ENCODE peak calls at places on chromosomes 13 and 19, in nine cellular contexts. One of them, this sample, is unnamed.

GRCh38 chr19:41548954-41549688 is 26.8 kb upstream of the CEACAM21 start:
- DNase-seq in GM12892: no peak
- DNase-seq in GM12891: no peak
- DNase-seq in GM23338: peak; percentile 55
- DNase-seq in transverse colon: peak; percentile 71
- DNase-seq in spleen: no peak
- DNase-seq in GM12878: no peak
- DNase-seq in suprapubic skin: no peak
- DNase-seq in SK-N-SH: no peak
- DNase-seq in this sample: no peak

GRCh38 chr19:48513289-48514122 is 1.9 kb upstream of the LMTK3 start:
- DNase-seq in spleen: peak; percentile 91
- DNase-seq in suprapubic skin: no peak
- DNase-seq in GM12892: peak; percentile 80
- DNase-seq in GM12891: peak; percentile 84
- DNase-seq in transverse colon: peak; percentile 75
- DNase-seq in GM23338: peak; percentile 98
- DNase-seq in SK-N-SH: peak; percentile 86
- DNase-seq in GM12878: no peak
- DNase-seq in this sample: peak; percentile 88

GRCh38 chr19:3360494-3361383 is 5.6 kb upstream of the NFIC start:
- DNase-seq in GM12878: no peak
- DNase-seq in GM12891: peak; percentile 79
- DNase-seq in spleen: peak; percentile 93
- DNase-seq in GM12892: peak; percentile 83
- DNase-seq in SK-N-SH: peak; percentile 83
- DNase-seq in transverse colon: peak; percentile 74
- DNase-seq in GM23338: peak; percentile 57
- DNase-seq in suprapubic skin: peak; percentile 88
- DNase-seq in this sample: peak; percentile 75

GRCh38 chr13:25114220-25114619 is 18.3 kb downstream of the PABPC3 start:
- DNase-seq in GM12892: peak; percentile 37
- DNase-seq in SK-N-SH: peak; percentile 71
- DNase-seq in transverse colon: peak; percentile 60
- DNase-seq in spleen: no peak
- DNase-seq in GM23338: peak; percentile 82
- DNase-seq in suprapubic skin: no peak
- DNase-seq in GM12891: peak; percentile 43
- DNase-seq in GM12878: peak; percentile 56
- DNase-seq in this sample: peak; percentile 44

GRCh38 chr19:18809149-18809978 is 18.3 kb upstream of the COMP start:
- DNase-seq in GM12891: no peak
- DNase-seq in spleen: no peak
- DNase-seq in suprapubic skin: peak; percentile 88
- DNase-seq in GM23338: no peak
- DNase-seq in SK-N-SH: no peak
- DNase-seq in transverse colon: peak; percentile 36
- DNase-seq in GM12878: no peak
- DNase-seq in GM12892: no peak
- DNase-seq in this sample: peak; percentile 80

GRCh38 chr13:110285991-110286923 is 20.7 kb downstream of the COL4A1 start:
- DNase-seq in GM12892: no peak
- DNase-seq in GM12878: no peak
- DNase-seq in suprapubic skin: no peak
- DNase-seq in spleen: no peak
- DNase-seq in GM23338: no peak
- DNase-seq in transverse colon: no peak
- DNase-seq in GM12891: no peak
- DNase-seq in SK-N-SH: no peak
- DNase-seq in this sample: no peak

GRCh38 chr13:59533561-59534337 is 630.0 kb downstream of the DIAPH3 start:
- DNase-seq in transverse colon: no peak
- DNase-seq in spleen: no peak
- DNase-seq in GM12891: no peak
- DNase-seq in SK-N-SH: no peak
- DNase-seq in GM23338: no peak
- DNase-seq in GM12878: no peak
- DNase-seq in GM12892: no peak
- DNase-seq in suprapubic skin: no peak
- DNase-seq in this sample: no peak

GRCh38 chr19:49555600-49556411 is 24.6 kb downstream of the NOSIP start:
- DNase-seq in GM12891: no peak
- DNase-seq in GM12878: no peak
- DNase-seq in transverse colon: peak; percentile 84
- DNase-seq in GM23338: peak; percentile 98
- DNase-seq in suprapubic skin: no peak
- DNase-seq in GM12892: no peak
- DNase-seq in spleen: peak; percentile 84
- DNase-seq in SK-N-SH: peak; percentile 95
- DNase-seq in this sample: peak; percentile 88

GRCh38 chr13:103517066-103517767 is 451.0 kb upstream of the SLC10A2 start:
- DNase-seq in GM12878: peak; percentile 57
- DNase-seq in SK-N-SH: no peak
- DNase-seq in GM12892: no peak
- DNase-seq in GM12891: no peak
- DNase-seq in suprapubic skin: no peak
- DNase-seq in transverse colon: no peak
- DNase-seq in GM23338: no peak
- DNase-seq in spleen: no peak
- DNase-seq in this sample: no peak

GRCh38 chr19:10136936-10137335 is 17.2 kb upstream of the EIF3G start:
- DNase-seq in transverse colon: no peak
- DNase-seq in GM12878: no peak
- DNase-seq in spleen: no peak
- DNase-seq in GM12892: no peak
- DNase-seq in suprapubic skin: no peak
- DNase-seq in GM23338: no peak
- DNase-seq in GM12891: no peak
- DNase-seq in SK-N-SH: no peak
- DNase-seq in this sample: no peak

GRCh38 chr19:10139952-10140351 is 20.3 kb upstream of the EIF3G start:
- DNase-seq in GM12878: no peak
- DNase-seq in suprapubic skin: no peak
- DNase-seq in spleen: no peak
- DNase-seq in GM12892: no peak
- DNase-seq in SK-N-SH: no peak
- DNase-seq in GM12891: no peak
- DNase-seq in GM23338: no peak
- DNase-seq in transverse colon: no peak
- DNase-seq in this sample: no peak

GRCh38 chr19:10137751-10138682 is 18.3 kb upstream of the EIF3G start:
- DNase-seq in transverse colon: no peak
- DNase-seq in GM12878: no peak
- DNase-seq in spleen: no peak
- DNase-seq in GM12891: no peak
- DNase-seq in suprapubic skin: no peak
- DNase-seq in GM12892: no peak
- DNase-seq in GM23338: no peak
- DNase-seq in SK-N-SH: peak; percentile 81
- DNase-seq in this sample: peak; percentile 61

GRCh38 chr19:10141479-10141878 is 21.8 kb upstream of the EIF3G start:
- DNase-seq in GM12892: no peak
- DNase-seq in transverse colon: no peak
- DNase-seq in spleen: no peak
- DNase-seq in GM12891: no peak
- DNase-seq in GM23338: no peak
- DNase-seq in GM12878: no peak
- DNase-seq in suprapubic skin: no peak
- DNase-seq in SK-N-SH: no peak
- DNase-seq in this sample: peak; percentile 55

DNA sequence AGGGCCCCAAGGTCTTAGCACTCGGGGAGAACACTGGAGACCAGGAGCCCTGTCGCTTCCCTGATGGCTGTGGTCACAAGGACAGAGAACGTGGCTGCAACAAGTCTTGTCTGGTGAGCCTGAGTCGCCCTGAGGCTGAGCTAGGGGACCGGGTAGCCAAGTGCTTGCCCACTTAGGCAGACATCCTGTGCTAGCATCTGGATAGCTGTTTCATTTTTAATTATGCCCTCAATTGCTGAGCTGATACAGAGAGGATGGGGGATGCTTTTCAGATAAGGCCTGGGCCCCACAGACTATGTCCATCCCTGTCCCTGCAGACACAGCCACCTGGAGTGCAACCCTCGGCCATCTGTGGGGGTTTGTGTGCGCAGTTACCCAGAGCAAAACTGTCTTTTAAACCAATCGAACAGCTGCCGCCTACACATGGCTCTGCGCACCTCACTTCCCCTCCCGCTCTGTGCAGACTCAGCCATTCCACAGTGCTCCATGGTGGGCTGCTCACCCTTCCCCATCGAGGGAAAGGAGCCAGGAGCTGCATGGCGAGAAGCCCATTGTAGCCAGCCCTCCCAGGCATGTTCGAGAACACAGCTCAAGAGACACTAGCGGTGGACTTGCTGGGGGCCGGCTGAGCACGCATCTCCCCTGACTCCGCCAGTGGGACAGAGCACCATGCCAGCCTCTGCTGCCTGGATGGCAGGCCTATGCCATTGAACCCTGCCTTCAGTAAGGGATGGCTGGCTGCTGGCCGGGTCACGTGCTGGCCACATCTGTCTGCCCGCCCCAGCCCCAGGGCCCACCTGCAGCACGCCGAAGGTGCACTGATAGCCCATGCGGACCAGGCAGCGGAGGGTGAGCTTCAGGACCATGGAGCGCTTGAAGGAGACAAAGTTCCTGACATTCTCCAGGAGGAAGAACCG is 19.4 kb upstream of the EIF3G start:
- DNase-seq in SK-N-SH: peak; percentile 92
- DNase-seq in GM12891: no peak
- DNase-seq in GM23338: no peak
- DNase-seq in spleen: no peak
- DNase-seq in suprapubic skin: no peak
- DNase-seq in GM12892: no peak
- DNase-seq in transverse colon: no peak
- DNase-seq in GM12878: no peak
- DNase-seq in this sample: no peak
- TF ChIP-seq POLR2AphosphoS5 in SK-N-SH: no peak
- TF ChIP-seq POLR2AphosphoS5 in GM12891: no peak
- TF ChIP-seq POLR2AphosphoS5 in GM23338: no peak
- TF ChIP-seq POLR2AphosphoS5 in spleen: no peak
- TF ChIP-seq POLR2AphosphoS5 in suprapubic skin: no peak
- TF ChIP-seq POLR2AphosphoS5 in GM12892: no peak
- TF ChIP-seq POLR2AphosphoS5 in transverse colon: no peak
- TF ChIP-seq POLR2AphosphoS5 in GM12878: no peak
- TF ChIP-seq POLR2AphosphoS5 in this sample: no peak

GRCh38 chr19:22901431-22902130 is 69.5 kb downstream of the ZNF723 start:
- DNase-seq in GM12892: no peak
- DNase-seq in transverse colon: no peak
- DNase-seq in suprapubic skin: no peak
- DNase-seq in GM12878: no peak
- DNase-seq in SK-N-SH: peak; percentile 1
- DNase-seq in GM12891: no peak
- DNase-seq in GM23338: no peak
- DNase-seq in spleen: no peak
- DNase-seq in this sample: peak; percentile 66
- TF ChIP-seq POLR2AphosphoS5 in GM12892: no peak
- TF ChIP-seq POLR2AphosphoS5 in transverse colon: no peak
- TF ChIP-seq POLR2AphosphoS5 in suprapubic skin: no peak
- TF ChIP-seq POLR2AphosphoS5 in GM12878: no peak
- TF ChIP-seq POLR2AphosphoS5 in SK-N-SH: no peak
- TF ChIP-seq POLR2AphosphoS5 in GM12891: no peak
- TF ChIP-seq POLR2AphosphoS5 in GM23338: no peak
- TF ChIP-seq POLR2AphosphoS5 in spleen: no peak
- TF ChIP-seq POLR2AphosphoS5 in this sample: no peak

DNA sequence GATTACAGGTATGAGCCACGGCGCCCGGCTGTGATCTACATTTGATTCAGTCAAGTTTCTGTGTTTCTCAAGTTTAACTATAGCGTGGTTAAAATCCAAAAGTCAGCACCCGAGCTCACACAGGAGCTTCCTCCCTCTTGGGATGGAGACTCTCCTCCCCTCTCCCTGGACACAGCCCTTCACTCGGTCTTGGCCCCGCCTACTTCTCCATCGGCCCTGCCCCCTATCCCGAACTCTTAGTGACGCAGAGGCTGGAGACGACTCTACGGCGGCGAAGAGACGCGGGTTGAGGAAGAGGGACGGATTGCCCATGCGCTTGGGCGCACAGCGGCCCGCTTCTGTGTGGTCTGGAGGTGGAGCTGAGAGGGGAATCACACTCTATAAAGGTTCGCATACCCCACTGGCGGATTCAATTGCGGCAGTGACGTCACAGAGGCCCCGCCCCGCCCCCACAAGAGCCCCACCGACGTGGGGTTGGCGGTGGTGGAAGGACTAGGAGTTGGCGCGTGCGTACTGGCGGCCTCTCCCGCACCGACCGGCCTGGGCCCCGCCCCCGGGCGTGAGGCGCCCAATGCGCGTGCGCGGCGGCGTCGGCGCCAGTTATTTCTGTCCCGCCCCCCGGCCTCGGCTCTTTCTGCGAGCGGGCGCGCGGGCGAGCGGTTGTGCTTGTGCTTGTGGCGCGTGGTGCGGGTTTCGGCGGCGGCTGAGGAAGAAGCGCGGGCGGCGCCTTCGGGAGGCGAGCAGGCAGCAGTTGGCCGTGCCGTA is at the start of gene TRIM28:
- DNase-seq in GM23338: peak; percentile 98
- DNase-seq in spleen: peak; percentile 100
- DNase-seq in GM12878: peak; percentile 96
- DNase-seq in GM12891: peak; percentile 99
- DNase-seq in GM12892: peak; percentile 100
- DNase-seq in transverse colon: peak; percentile 99
- DNase-seq in SK-N-SH: peak; percentile 100
- DNase-seq in suprapubic skin: peak; percentile 99
- DNase-seq in this sample: peak; percentile 100
- TF ChIP-seq POLR2AphosphoS5 in GM23338: peak; percentile 93
- TF ChIP-seq POLR2AphosphoS5 in spleen: peak; percentile 100
- TF ChIP-seq POLR2AphosphoS5 in GM12878: peak; percentile 93
- TF ChIP-seq POLR2AphosphoS5 in GM12891: peak; percentile 95
- TF ChIP-seq POLR2AphosphoS5 in GM12892: peak; percentile 97
- TF ChIP-seq POLR2AphosphoS5 in transverse colon: peak; percentile 99
- TF ChIP-seq POLR2AphosphoS5 in SK-N-SH: peak; percentile 97
- TF ChIP-seq POLR2AphosphoS5 in suprapubic skin: peak; percentile 77
- TF ChIP-seq POLR2AphosphoS5 in this sample: peak; percentile 96

DNA sequence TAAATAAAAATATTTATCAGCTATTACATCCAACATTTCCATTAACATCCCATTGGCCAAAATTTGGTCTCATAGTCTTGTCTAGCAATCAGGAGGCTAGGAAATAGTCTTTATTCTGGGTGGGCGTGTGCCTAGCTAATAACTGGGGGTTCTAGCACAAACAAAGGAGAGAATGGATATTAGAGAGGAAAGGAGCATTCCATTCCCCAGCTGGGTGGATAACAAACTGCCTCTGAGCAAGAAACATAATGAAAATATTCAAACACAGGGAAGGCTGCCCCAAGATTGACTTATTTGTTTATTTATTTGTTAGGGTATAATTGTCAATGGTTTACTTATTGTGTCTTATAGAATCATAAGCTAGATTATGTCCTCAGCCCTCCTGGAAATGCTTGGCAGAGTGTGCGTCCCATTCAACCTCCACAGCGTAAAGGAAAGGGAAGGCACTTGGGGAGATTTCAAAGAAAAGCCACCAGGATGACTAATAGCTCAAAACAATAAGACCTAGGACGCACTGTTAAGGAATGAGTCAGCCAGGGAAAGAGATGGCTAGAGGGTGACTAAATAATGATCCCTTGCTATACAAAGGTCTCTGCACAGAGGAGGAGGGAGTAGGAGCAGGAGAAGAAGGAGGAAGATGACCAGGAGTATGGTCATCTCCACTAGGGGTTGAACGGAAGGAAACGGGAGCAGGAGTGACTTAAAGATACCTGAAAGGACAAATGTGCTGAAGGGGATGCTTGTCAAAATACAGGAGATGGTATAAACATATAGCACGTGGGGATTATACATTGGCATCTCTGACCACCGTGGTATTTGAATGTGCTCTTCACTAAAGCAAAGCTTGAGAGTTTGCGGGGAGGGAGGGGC is 23.5 kb upstream of the USP12 start:
- DNase-seq in suprapubic skin: no peak
- DNase-seq in GM12878: no peak
- DNase-seq in GM23338: peak; percentile 45
- DNase-seq in GM12892: no peak
- DNase-seq in SK-N-SH: no peak
- DNase-seq in spleen: no peak
- DNase-seq in transverse colon: no peak
- DNase-seq in GM12891: no peak
- DNase-seq in this sample: no peak
- TF ChIP-seq POLR2AphosphoS5 in suprapubic skin: no peak
- TF ChIP-seq POLR2AphosphoS5 in GM12878: no peak
- TF ChIP-seq POLR2AphosphoS5 in GM23338: no peak
- TF ChIP-seq POLR2AphosphoS5 in GM12892: no peak
- TF ChIP-seq POLR2AphosphoS5 in SK-N-SH: peak; percentile 23
- TF ChIP-seq POLR2AphosphoS5 in spleen: no peak
- TF ChIP-seq POLR2AphosphoS5 in transverse colon: no peak
- TF ChIP-seq POLR2AphosphoS5 in GM12891: no peak
- TF ChIP-seq POLR2AphosphoS5 in this sample: no peak